ENCODE peak calls at places on chromosomes 6 and 20, in four cellular contexts. B is left lung, U is germinal center, G is B cell. F is an unnamed sample.

GRCh38 chr20:44642203-44643153 is 9.0 kb downstream of the ADA start:
- DNase-seq in B (peak; percentile 75), U (peak; percentile 27), G (peak; percentile 35), F (peak; percentile 94)

GRCh38 chr6:135853986-135854385 is 2.5 kb downstream of the PDE7B start:
- DNase-seq in G (no peak), U (no peak), B (no peak), F (no peak)

GRCh38 chr6:3737149-3737830 is 14.2 kb downstream of the PXDC1 start:
- DNase-seq in U (no peak), B (no peak), G (no peak), F (no peak)

GRCh38 chr6:124780621-124781020 is 181.6 kb upstream of the RNF217 start:
- DNase-seq in G (no peak), B (no peak), U (no peak), F (no peak)

GRCh38 chr6:81636930-81637568 is 115.4 kb downstream of the TENT5A start:
- DNase-seq in G (no peak), U (no peak), B (no peak), F (no peak)

GRCh38 chr6:106974999-106975698 is 620 bp upstream of the CD24 start:
- DNase-seq in G (peak; percentile 76), U (no peak), B (peak; percentile 47), F (peak; percentile 63)

GRCh38 chr6:116741571-116741970 is 23.9 kb downstream of the FAM162B start:
- DNase-seq in U (no peak), G (no peak), B (no peak), F (no peak)

GRCh38 chr6:6518627-6519026 is 69.9 kb upstream of the LY86 start:
- DNase-seq in U (no peak), B (no peak), G (no peak), F (no peak)

GRCh38 chr6:157221049-157221816 is 102.1 kb downstream of the TMEM242 start:
- DNase-seq in U (peak; percentile 87), G (peak; percentile 86), B (peak; percentile 88), F (no peak)

GRCh38 chr20:6651016-6651415 is 116.5 kb upstream of the BMP2 start:
- DNase-seq in G (no peak), U (no peak), B (no peak), F (peak; percentile 94)

GRCh38 chr6:110874880-110875547 is 429 bp downstream of the AMD1 start:
- DNase-seq in G (peak; percentile 67), U (peak; percentile 36), B (peak; percentile 36), F (no peak)

GRCh38 chr6:42237857-42238256 is 20.2 kb upstream of the MRPS10 start:
- DNase-seq in G (no peak), B (no peak), U (no peak), F (no peak)

GRCh38 chr6:169324661-169325459 is 71.2 kb upstream of the THBS2 start:
- DNase-seq in G (no peak), B (no peak), U (no peak), F (no peak)

GRCh38 chr20:16539280-16539679 is 34.0 kb downstream of the KIF16B start:
- DNase-seq in G (no peak), U (no peak), B (no peak), F (no peak)

GRCh38 chr6:140504776-140505175 is 1130.3 kb upstream of the CITED2 start:
- DNase-seq in B (no peak), U (no peak), G (no peak), F (no peak)

GRCh38 chr6:52820198-52820597 is 16.6 kb upstream of the GSTA1 start:
- DNase-seq in U (no peak), G (no peak), B (no peak), F (no peak)

GRCh38 chr6:44561062-44561591 is 173.6 kb downstream of the CDC5L start:
- DNase-seq in U (no peak), B (no peak), G (no peak), F (no peak)

GRCh38 chr6:136326038-136326561 is 36.5 kb upstream of the BCLAF1 start:
- DNase-seq in G (no peak), B (no peak), U (no peak), F (no peak)

GRCh38 chr6:21665436-21666199 is 72.1 kb downstream of the SOX4 start:
- DNase-seq in G (peak; percentile 8), U (no peak), B (peak; percentile 34), F (no peak)

GRCh38 chr20:38063911-38064310 is 30.4 kb downstream of the RPRD1B start:
- DNase-seq in G (no peak), B (no peak), U (peak; percentile 63), F (no peak)

GRCh38 chr6:136566007-136566487 is 15.8 kb upstream of the MAP7 start:
- DNase-seq in B (peak; percentile 41), G (peak; percentile 45), U (peak; percentile 4), F (no peak)

GRCh38 chr20:37711987-37712961 is 18.4 kb downstream of the CTNNBL1 start:
- DNase-seq in U (no peak), G (no peak), B (no peak), F (no peak)

GRCh38 chr6:108564178-108564577 is 3.5 kb downstream of the FOXO3 start:
- DNase-seq in B (no peak), G (no peak), U (no peak), F (no peak)

F was measured in RWPE2.